ENCODE peak calls at places on chromosomes 7 and 10, in eight cellular contexts. F is GM12864; B is astrocyte of the hippocampus; Y is T-cell; O is endothelial cell; E is HEK293T; L is activated gamma-delta T cell; J is stimulated activated CD8-positive, alpha-beta memory T cell treated with anti-CD3 and anti-CD28 coated beads, Interleukin-15, amount 100 ng/mL, for 24 hours. I is an unnamed sample.

GRCh38 chr7:131057524-131058065 is 270.1 kb upstream of the MKLN1 start:
- DNase-seq in F (no peak), B (no peak), Y (peak), O (no peak), E (no peak), L (no peak), J (no peak), I (no peak)

GRCh38 chr7:131898418-131898817 is 342.0 kb upstream of the PODXL start:
- DNase-seq in F (no peak), B (peak), Y (no peak), O (no peak), E (no peak), L (no peak), J (no peak), I (no peak)

GRCh38 chr10:131749767-131750142 is 151.1 kb upstream of the PPP2R2D start:
- DNase-seq in F (no peak), B (no peak), Y (no peak), O (no peak), E (no peak), L (no peak), J (no peak), I (no peak)

GRCh38 chr10:124168581-124168980 is 75.2 kb upstream of the CHST15 start:
- DNase-seq in F (no peak), B (no peak), Y (no peak), O (no peak), E (no peak), L (no peak), J (no peak), I (no peak)

GRCh38 chr10:43226851-43227845 is 39.7 kb downstream of the RASGEF1A start:
- DNase-seq in F (no peak), B (no peak), Y (no peak), O (no peak), E (no peak), L (no peak), J (no peak), I (peak)

GRCh38 chr10:132440791-132441565 is 44.0 kb downstream of the PWWP2B start:
- DNase-seq in F (no peak), B (no peak), Y (no peak), O (no peak), E (no peak), L (no peak), J (no peak), I (no peak)

GRCh38 chr7:131527462-131527861 is 29.0 kb downstream of the PODXL start:
- DNase-seq in F (no peak), B (no peak), Y (no peak), O (no peak), E (no peak), L (no peak), J (no peak), I (no peak)

GRCh38 chr7:26993816-26994810 is 101.7 kb downstream of the HOXA1 start:
- DNase-seq in F (no peak), B (no peak), Y (no peak), O (no peak), E (no peak), L (no peak), J (no peak), I (no peak)

GRCh38 chr10:78774999-78775711 is 293.6 kb upstream of the ZMIZ1 start:
- DNase-seq in F (no peak), B (peak), Y (no peak), O (no peak), E (peak), L (no peak), J (no peak), I (no peak)

GRCh38 chr10:62817120-62817762 is 1.1 kb upstream of the EGR2 start:
- DNase-seq in F (no peak), B (peak), Y (no peak), O (peak), E (peak), L (peak), J (no peak), I (no peak)

GRCh38 chr10:48941427-48942075 is 1.9 kb upstream of the LRRC18 start:
- DNase-seq in F (no peak), B (no peak), Y (no peak), O (no peak), E (no peak), L (no peak), J (no peak), I (no peak)

GRCh38 chr10:24360286-24361127 is 151.6 kb downstream of the KIAA1217 start:
- DNase-seq in F (no peak), B (peak), Y (no peak), O (peak), E (peak), L (no peak), J (no peak), I (peak)

GRCh38 chr7:133829336-133829897 is 297.7 kb upstream of the LRGUK start:
- DNase-seq in F (no peak), B (peak), Y (no peak), O (no peak), E (no peak), L (no peak), J (no peak), I (no peak)

GRCh38 chr7:20359397-20359963 is 28.8 kb downstream of the ITGB8 start:
- DNase-seq in F (no peak), B (peak), Y (no peak), O (no peak), E (no peak), L (no peak), J (no peak), I (no peak)

GRCh38 chr7:111091623-111092370 is 870 bp downstream of the LRRN3 start:
- DNase-seq in F (no peak), B (no peak), Y (no peak), O (no peak), E (no peak), L (no peak), J (no peak), I (no peak)

GRCh38 chr7:127350586-127350985 is 41.9 kb downstream of the ZNF800 start:
- DNase-seq in F (no peak), B (no peak), Y (no peak), O (no peak), E (no peak), L (no peak), J (no peak), I (no peak)

GRCh38 chr7:82049442-82049841 is 279.6 kb upstream of the HGF start:
- DNase-seq in F (no peak), B (peak), Y (no peak), O (no peak), E (peak), L (no peak), J (no peak), I (no peak)

GRCh38 chr10:114825513-114826253 is 4.1 kb downstream of the FHIP2A start:
- DNase-seq in F (peak), B (peak), Y (no peak), O (no peak), E (no peak), L (no peak), J (no peak), I (no peak)

GRCh38 chr10:70672165-70672992 is at the start of gene ADAMTS14:
- DNase-seq in F (no peak), B (peak), Y (no peak), O (peak), E (peak), L (peak), J (no peak), I (peak)

GRCh38 chr7:106563466-106564150 is 97.3 kb downstream of the CCDC71L start:
- DNase-seq in F (no peak), B (peak), Y (no peak), O (no peak), E (no peak), L (no peak), J (no peak), I (no peak)

GRCh38 chr10:99895867-99896266 is 113.4 kb downstream of the ABCC2 start:
- DNase-seq in F (no peak), B (no peak), Y (no peak), O (no peak), E (no peak), L (no peak), J (no peak), I (no peak)

GRCh38 chr10:130024779-130025178 is 60.7 kb upstream of the EBF3 start:
- DNase-seq in F (no peak), B (no peak), Y (no peak), O (no peak), E (no peak), L (no peak), J (no peak), I (no peak)

GRCh38 chr10:130171196-130171595 is 35.0 kb downstream of the GLRX3 start:
- DNase-seq in F (no peak), B (no peak), Y (peak), O (no peak), E (no peak), L (no peak), J (no peak), I (no peak)

GRCh38 chr10:113563306-113564088 is 10.6 kb downstream of the HABP2 start:
- DNase-seq in F (peak), B (peak), Y (peak), O (peak), E (peak), L (peak), J (peak), I (peak)

GRCh38 chr7:157799076-157799685 is 462.4 kb downstream of the DNAJB6 start:
- DNase-seq in F (no peak), B (no peak), Y (no peak), O (no peak), E (no peak), L (no peak), J (no peak), I (no peak)

GRCh38 chr7:116426428-116427156 is 72.9 kb upstream of the CAV2 start:
- DNase-seq in F (no peak), B (peak), Y (no peak), O (no peak), E (peak), L (no peak), J (no peak), I (no peak)

GRCh38 chr7:157432957-157433576 is 96.3 kb downstream of the DNAJB6 start:
- DNase-seq in F (no peak), B (peak), Y (peak), O (peak), E (peak), L (no peak), J (peak), I (no peak)

I was measured in progenitor cell of endocrine pancreas.